ENCODE peak calls at places on chromosomes 16 and 17, in eight cellular contexts. N, T, L, I, Z, A, O and M are unnamed samples.

GRCh38 chr16:70267516-70267915 is 15.8 kb upstream of the EXOSC6 start:
- DNase-seq in N (no peak), T (peak), L (peak), I (peak), Z (peak), A (peak), O (no peak), M (peak)

GRCh38 chr16:10941127-10941933 is 938 bp downstream of the DEXI start:
- DNase-seq in N (no peak), T (peak), L (no peak), I (no peak), Z (peak), A (no peak), O (no peak), M (no peak)

GRCh38 chr16:3259097-3259496 is 2.7 kb upstream of the MEFV start:
- DNase-seq in N (no peak), T (no peak), L (no peak), I (peak), Z (no peak), A (no peak), O (no peak), M (no peak)

GRCh38 chr17:80477647-80478478 is 1.5 kb upstream of the NPTX1 start:
- DNase-seq in N (peak), T (peak), L (no peak), I (peak), Z (peak), A (no peak), O (no peak), M (peak)

GRCh38 chr17:74743755-74744154 is 4.7 kb upstream of the NHERF1 start:
- DNase-seq in N (no peak), T (no peak), L (no peak), I (no peak), Z (no peak), A (no peak), O (no peak), M (no peak)

GRCh38 chr17:73430848-73431247 is 119.0 kb upstream of the CDC42EP4 start:
- DNase-seq in N (no peak), T (no peak), L (no peak), I (no peak), Z (no peak), A (no peak), O (no peak), M (no peak)

GRCh38 chr17:64459284-64459747 is 10.4 kb downstream of the MILR1 start:
- DNase-seq in N (no peak), T (no peak), L (no peak), I (peak), Z (peak), A (peak), O (no peak), M (no peak)

GRCh38 chr16:8675183-8676159 is 1.1 kb downstream of the ABAT start:
- DNase-seq in N (peak), T (no peak), L (peak), I (no peak), Z (no peak), A (no peak), O (no peak), M (peak)

GRCh38 chr17:48416971-48417370 is 13.0 kb downstream of the SKAP1 start:
- DNase-seq in N (no peak), T (no peak), L (peak), I (no peak), Z (no peak), A (no peak), O (no peak), M (no peak)

GRCh38 chr17:45951403-45951802 is 47.6 kb upstream of the STH start:
- DNase-seq in N (no peak), T (no peak), L (no peak), I (no peak), Z (no peak), A (no peak), O (no peak), M (no peak)

GRCh38 chr17:81727324-81728031 is 15.4 kb downstream of the SLC25A10 start:
- DNase-seq in N (no peak), T (peak), L (no peak), I (no peak), Z (no peak), A (no peak), O (no peak), M (no peak)

GRCh38 chr16:8966781-8967436 is 3.2 kb upstream of the USP7 start:
- DNase-seq in N (no peak), T (no peak), L (no peak), I (no peak), Z (no peak), A (no peak), O (no peak), M (no peak)

GRCh38 chr17:57916925-57917858 is 38.0 kb downstream of the CUEDC1 start:
- DNase-seq in N (no peak), T (no peak), L (peak), I (no peak), Z (no peak), A (no peak), O (no peak), M (peak)

GRCh38 chr17:34712481-34713195 is 133.3 kb downstream of the TMEM132E start:
- DNase-seq in N (no peak), T (no peak), L (no peak), I (no peak), Z (no peak), A (no peak), O (no peak), M (no peak)

GRCh38 chr16:12449374-12449773 is 354.3 kb downstream of the CPPED1 start:
- DNase-seq in N (no peak), T (peak), L (no peak), I (no peak), Z (no peak), A (no peak), O (no peak), M (no peak)

GRCh38 chr16:47392114-47392513 is 68.7 kb downstream of the ITFG1 start:
- DNase-seq in N (no peak), T (no peak), L (no peak), I (no peak), Z (peak), A (no peak), O (no peak), M (no peak)

GRCh38 chr16:89574681-89575246 is 794 bp upstream of the CPNE7 start:
- DNase-seq in N (peak), T (peak), L (peak), I (peak), Z (peak), A (no peak), O (no peak), M (peak)

GRCh38 chr17:77999413-78000173 is 41.1 kb downstream of the TNRC6C start:
- DNase-seq in N (no peak), T (no peak), L (no peak), I (peak), Z (peak), A (no peak), O (no peak), M (no peak)

GRCh38 chr17:67574658-67575293 is 143.0 kb upstream of the NOL11 start:
- DNase-seq in N (no peak), T (no peak), L (no peak), I (no peak), Z (no peak), A (no peak), O (no peak), M (no peak)